ENCODE peak calls at places on chromosomes 2 and 18, in seven cellular contexts. One of them, this sample, is unnamed. For H4K20me1, the result is how much of the 10 kb centered on the place peaks cover.

GRCh38 chr18:36187826-36188721 is 777 bp downstream of the MOCOS start:
- DNase-seq in GM23338: peak
- DNase-seq in mammary epithelial cell: peak
- DNase-seq in fibroblast of lung: peak
- DNase-seq in IMR-90: peak
- DNase-seq in neural progenitor cell: peak
- DNase-seq in GM12878: no peak
- DNase-seq in this sample: no peak

GRCh38 chr18:22981274-22982133 is 48.4 kb downstream of the RBBP8 start:
- DNase-seq in GM23338: no peak
- DNase-seq in mammary epithelial cell: no peak
- DNase-seq in fibroblast of lung: no peak
- DNase-seq in IMR-90: no peak
- DNase-seq in neural progenitor cell: no peak
- DNase-seq in GM12878: no peak
- DNase-seq in this sample: no peak

GRCh38 chr2:61368687-61369665 is 101.9 kb downstream of the USP34 start:
- DNase-seq in GM23338: no peak
- DNase-seq in mammary epithelial cell: no peak
- DNase-seq in fibroblast of lung: no peak
- DNase-seq in IMR-90: no peak
- DNase-seq in neural progenitor cell: no peak
- DNase-seq in GM12878: no peak
- DNase-seq in this sample: peak

GRCh38 chr18:79851489-79851888 is 53.8 kb downstream of the KCNG2 start:
- DNase-seq in GM23338: no peak
- DNase-seq in mammary epithelial cell: no peak
- DNase-seq in fibroblast of lung: no peak
- DNase-seq in IMR-90: no peak
- DNase-seq in neural progenitor cell: no peak
- DNase-seq in GM12878: no peak
- DNase-seq in this sample: no peak

GRCh38 chr2:241558532-241559488 is at the start of gene BOK:
- DNase-seq in GM23338: peak
- DNase-seq in mammary epithelial cell: peak
- DNase-seq in fibroblast of lung: peak
- DNase-seq in IMR-90: peak
- DNase-seq in neural progenitor cell: peak
- DNase-seq in GM12878: no peak
- DNase-seq in this sample: peak

GRCh38 chr2:71327916-71328315 is 3.7 kb upstream of the ZNF638 start:
- DNase-seq in GM23338: peak
- DNase-seq in mammary epithelial cell: no peak
- DNase-seq in fibroblast of lung: no peak
- DNase-seq in IMR-90: no peak
- DNase-seq in neural progenitor cell: no peak
- DNase-seq in GM12878: no peak
- DNase-seq in this sample: no peak

GRCh38 chr2:178008636-178009289 is 63.8 kb downstream of the PDE11A start:
- DNase-seq in GM23338: peak
- DNase-seq in mammary epithelial cell: peak
- DNase-seq in fibroblast of lung: peak
- DNase-seq in IMR-90: peak
- DNase-seq in neural progenitor cell: no peak
- DNase-seq in GM12878: no peak
- DNase-seq in this sample: peak

GRCh38 chr18:2979027-2979570 is 33.8 kb downstream of the LPIN2 start:
- DNase-seq in GM23338: no peak
- DNase-seq in mammary epithelial cell: no peak
- DNase-seq in fibroblast of lung: peak
- DNase-seq in IMR-90: peak
- DNase-seq in neural progenitor cell: no peak
- DNase-seq in GM12878: no peak
- DNase-seq in this sample: peak

GRCh38 chr2:198309673-198310280 is 505.4 kb downstream of the PLCL1 start:
- DNase-seq in GM23338: peak
- DNase-seq in mammary epithelial cell: peak
- DNase-seq in fibroblast of lung: peak
- DNase-seq in IMR-90: peak
- DNase-seq in neural progenitor cell: peak
- DNase-seq in GM12878: no peak
- DNase-seq in this sample: no peak

GRCh38 chr18:26298107-26298506 is 71.9 kb downstream of the TAF4B start:
- DNase-seq in GM23338: no peak
- DNase-seq in mammary epithelial cell: no peak
- DNase-seq in fibroblast of lung: no peak
- DNase-seq in IMR-90: no peak
- DNase-seq in neural progenitor cell: no peak
- DNase-seq in GM12878: no peak
- DNase-seq in this sample: no peak

GRCh38 chr2:172693037-172693436 is 42.6 kb upstream of the RAPGEF4 start:
- DNase-seq in GM23338: no peak
- DNase-seq in mammary epithelial cell: peak
- DNase-seq in fibroblast of lung: peak
- DNase-seq in IMR-90: peak
- DNase-seq in neural progenitor cell: no peak
- DNase-seq in GM12878: no peak
- DNase-seq in this sample: peak

GRCh38 chr2:119699016-119699606 is 20.1 kb downstream of the TMEM177 start:
- DNase-seq in GM23338: no peak
- DNase-seq in mammary epithelial cell: no peak
- DNase-seq in fibroblast of lung: no peak
- DNase-seq in IMR-90: no peak
- DNase-seq in neural progenitor cell: no peak
- DNase-seq in GM12878: no peak
- DNase-seq in this sample: no peak

GRCh38 chr2:239780236-239780997 is 244.7 kb downstream of the NDUFA10 start:
- DNase-seq in GM23338: no peak
- DNase-seq in mammary epithelial cell: no peak
- DNase-seq in fibroblast of lung: no peak
- DNase-seq in IMR-90: no peak
- DNase-seq in neural progenitor cell: no peak
- DNase-seq in GM12878: no peak
- DNase-seq in this sample: no peak

GRCh38 chr2:65416945-65417344 is 15.5 kb downstream of the SPRED2 start:
- DNase-seq in GM23338: no peak
- DNase-seq in mammary epithelial cell: no peak
- DNase-seq in fibroblast of lung: no peak
- DNase-seq in IMR-90: no peak
- DNase-seq in neural progenitor cell: no peak
- DNase-seq in GM12878: no peak
- DNase-seq in this sample: no peak

GRCh38 chr2:201258666-201258999 is 1.7 kb upstream of the CASP8 start:
- DNase-seq in GM23338: peak
- DNase-seq in mammary epithelial cell: no peak
- DNase-seq in fibroblast of lung: no peak
- DNase-seq in IMR-90: no peak
- DNase-seq in neural progenitor cell: peak
- DNase-seq in GM12878: no peak
- DNase-seq in this sample: no peak

GRCh38 chr18:58269931-58270330 is 225.9 kb downstream of the NEDD4L start:
- DNase-seq in GM23338: no peak
- DNase-seq in mammary epithelial cell: peak
- DNase-seq in fibroblast of lung: no peak
- DNase-seq in IMR-90: no peak
- DNase-seq in neural progenitor cell: no peak
- DNase-seq in GM12878: no peak
- DNase-seq in this sample: no peak

GRCh38 chr2:197556456-197556855 is 40.6 kb downstream of the MOB4 start:
- DNase-seq in GM23338: no peak
- DNase-seq in mammary epithelial cell: no peak
- DNase-seq in fibroblast of lung: peak
- DNase-seq in IMR-90: peak
- DNase-seq in neural progenitor cell: no peak
- DNase-seq in GM12878: no peak
- DNase-seq in this sample: no peak

GRCh38 chr2:65137197-65137780 is 7.4 kb upstream of the RAB1A start:
- DNase-seq in GM23338: no peak
- DNase-seq in mammary epithelial cell: no peak
- DNase-seq in fibroblast of lung: no peak
- DNase-seq in IMR-90: no peak
- DNase-seq in neural progenitor cell: no peak
- DNase-seq in GM12878: no peak
- DNase-seq in this sample: no peak

GRCh38 chr2:174343638-174344455 is 9.1 kb downstream of the SP9 start:
- DNase-seq in GM23338: peak
- DNase-seq in mammary epithelial cell: no peak
- DNase-seq in fibroblast of lung: no peak
- DNase-seq in IMR-90: no peak
- DNase-seq in neural progenitor cell: peak
- DNase-seq in GM12878: no peak
- DNase-seq in this sample: no peak

DNA sequence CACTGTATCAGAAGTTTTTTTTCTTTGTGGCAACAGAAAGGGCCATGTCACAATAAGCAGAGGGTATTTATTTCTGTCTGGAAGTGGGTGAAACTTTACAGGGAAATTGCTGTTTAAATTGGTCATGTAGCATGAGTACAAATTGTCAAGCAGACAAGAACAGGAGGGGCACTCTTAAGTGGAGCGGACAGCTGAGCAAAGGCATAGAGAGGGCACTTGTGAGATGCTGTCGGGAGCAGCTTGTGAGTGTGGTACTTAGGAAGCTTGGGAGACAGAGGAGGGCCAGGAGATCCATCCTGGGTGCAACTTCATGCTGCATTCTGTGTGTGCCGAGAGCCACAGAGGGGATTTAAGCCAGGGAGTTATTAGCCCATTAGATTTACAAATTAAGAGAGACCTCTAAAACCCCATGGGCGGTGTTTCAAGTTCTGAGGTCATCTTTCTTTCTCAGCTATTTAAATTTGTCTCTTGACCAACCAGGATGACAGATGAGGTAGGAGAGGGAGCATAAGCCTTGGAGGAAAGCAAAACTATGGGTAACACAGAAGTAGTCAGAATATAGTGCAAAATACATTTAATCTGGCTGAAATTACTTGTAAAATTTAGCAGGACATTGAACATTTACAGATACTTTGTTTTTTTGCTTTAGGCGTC is 30.4 kb downstream of the INPP4A start:
- DNase-seq in GM23338: no peak
- DNase-seq in mammary epithelial cell: no peak
- DNase-seq in fibroblast of lung: no peak
- DNase-seq in IMR-90: no peak
- DNase-seq in neural progenitor cell: no peak
- DNase-seq in GM12878: no peak
- DNase-seq in this sample: no peak
- H4K20me1 ChIP-seq in GM23338: under half
- H4K20me1 ChIP-seq in mammary epithelial cell: under half
- H4K20me1 ChIP-seq in fibroblast of lung: under half
- H4K20me1 ChIP-seq in IMR-90: half or more
- H4K20me1 ChIP-seq in neural progenitor cell: under half
- H4K20me1 ChIP-seq in GM12878: under half
- H4K20me1 ChIP-seq in this sample: half or more

GRCh38 chr2:45904931-45905642 is 253.6 kb downstream of the PRKCE start:
- DNase-seq in GM23338: no peak
- DNase-seq in mammary epithelial cell: no peak
- DNase-seq in fibroblast of lung: no peak
- DNase-seq in IMR-90: no peak
- DNase-seq in neural progenitor cell: peak
- DNase-seq in GM12878: no peak
- DNase-seq in this sample: peak
- H3K4me2 ChIP-seq in GM23338: no peak
- H3K4me2 ChIP-seq in mammary epithelial cell: no peak
- H3K4me2 ChIP-seq in fibroblast of lung: no peak
- H3K4me2 ChIP-seq in IMR-90: no peak
- H3K4me2 ChIP-seq in neural progenitor cell: no peak
- H3K4me2 ChIP-seq in GM12878: peak
- H3K4me2 ChIP-seq in this sample: peak

DNA sequence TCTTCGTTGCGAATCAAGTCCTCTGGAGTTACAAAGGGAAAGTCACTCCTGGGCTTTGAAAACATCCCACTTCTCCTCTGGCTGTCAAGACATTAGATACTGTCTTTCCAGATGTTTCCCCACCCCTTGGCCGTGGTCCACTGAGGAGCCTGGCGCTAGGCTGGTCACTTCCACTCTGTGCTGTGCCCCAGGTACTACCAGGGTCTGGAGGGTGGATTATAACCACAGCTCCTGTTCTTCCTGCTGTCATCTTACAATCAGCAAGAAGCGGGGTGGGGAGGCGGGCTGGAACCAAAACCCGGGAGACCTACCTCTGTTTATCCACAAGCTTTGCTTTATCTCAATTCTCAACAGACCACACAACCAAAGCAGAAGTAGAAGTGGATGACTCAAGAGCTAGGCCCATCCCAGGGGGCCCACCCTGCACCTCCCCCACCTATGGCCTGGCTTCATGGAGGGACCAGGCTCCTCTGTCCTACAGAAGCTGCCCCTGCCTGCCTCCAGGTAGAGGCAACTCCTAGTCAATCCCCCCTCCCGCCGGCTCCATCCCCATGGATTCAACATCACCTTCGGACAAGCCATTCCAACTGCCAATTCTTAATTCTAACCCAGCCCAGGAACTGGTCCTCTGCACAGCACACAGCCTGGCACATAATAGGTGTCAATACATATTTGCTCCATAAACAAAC is 17.8 kb downstream of the SMAD7 start:
- DNase-seq in GM23338: no peak
- DNase-seq in mammary epithelial cell: no peak
- DNase-seq in fibroblast of lung: no peak
- DNase-seq in IMR-90: no peak
- DNase-seq in neural progenitor cell: no peak
- DNase-seq in GM12878: no peak
- DNase-seq in this sample: peak
- H4K20me1 ChIP-seq in GM23338: half or more
- H4K20me1 ChIP-seq in mammary epithelial cell: under half
- H4K20me1 ChIP-seq in fibroblast of lung: under half
- H4K20me1 ChIP-seq in IMR-90: half or more
- H4K20me1 ChIP-seq in neural progenitor cell: under half
- H4K20me1 ChIP-seq in GM12878: under half
- H4K20me1 ChIP-seq in this sample: half or more

GRCh38 chr2:237774811-237775553 is 23.6 kb upstream of the RBM44 start:
- DNase-seq in GM23338: peak
- DNase-seq in mammary epithelial cell: peak
- DNase-seq in fibroblast of lung: peak
- DNase-seq in IMR-90: peak
- DNase-seq in neural progenitor cell: peak
- DNase-seq in GM12878: peak
- DNase-seq in this sample: peak
- H3K4me2 ChIP-seq in GM23338: no peak
- H3K4me2 ChIP-seq in mammary epithelial cell: no peak
- H3K4me2 ChIP-seq in fibroblast of lung: no peak
- H3K4me2 ChIP-seq in IMR-90: no peak
- H3K4me2 ChIP-seq in neural progenitor cell: no peak
- H3K4me2 ChIP-seq in GM12878: no peak
- H3K4me2 ChIP-seq in this sample: no peak